ENCODE peak calls at places on chromosomes 11 and 22, in four cellular contexts. Z is kidney, P is uterus, K is upper lobe of right lung. O is an unnamed sample.
A peak's percentile ranks its signal among the peaks of the same experiment; 100 is the strongest.

GRCh38 chr11:20289732-20290131 is 73.8 kb upstream of the HTATIP2 start:
- DNase-seq in K (no peak), Z (no peak), P (no peak), O (no peak)

GRCh38 chr11:68835749-68836148 is 6.0 kb downstream of the CPT1A start:
- DNase-seq in Z (no peak), K (no peak), P (no peak), O (no peak)

GRCh38 chr11:9982796-9983579 is 311.0 kb downstream of the SBF2 start:
- DNase-seq in P (no peak), K (no peak), Z (no peak), O (peak; percentile 68)

GRCh38 chr22:28398987-28399386 is 280.7 kb downstream of the TTC28 start:
- DNase-seq in Z (no peak), P (no peak), K (no peak), O (no peak)

GRCh38 chr22:41636467-41636866 is 15.4 kb downstream of the XRCC6 start:
- DNase-seq in P (no peak), Z (no peak), K (no peak), O (peak; percentile 28)

GRCh38 chr22:47355388-47355725 is 592.9 kb downstream of the TBC1D22A start:
- DNase-seq in Z (no peak), P (no peak), K (no peak), O (no peak)

GRCh38 chr11:57499413-57499982 is 16.0 kb downstream of the SLC43A1 start:
- DNase-seq in K (peak; percentile 97), Z (peak; percentile 98), P (peak; percentile 98), O (peak; percentile 85)

GRCh38 chr11:1218788-1219445 is 3.9 kb upstream of the MUC5B start:
- DNase-seq in K (peak; percentile 60), Z (peak; percentile 60), P (no peak), O (no peak)

GRCh38 chr11:926341-926916 is 759 bp downstream of the AP2A2 start:
- DNase-seq in P (peak; percentile 45), Z (no peak), K (no peak), O (peak; percentile 70)

GRCh38 chr11:36774603-36775002 is 176.6 kb upstream of the RAG2 start:
- DNase-seq in P (no peak), K (no peak), Z (no peak), O (peak; percentile 91)

GRCh38 chr22:43823911-43824665 is 12.0 kb upstream of the EFCAB6 start:
- DNase-seq in P (no peak), Z (peak; percentile 52), K (peak; percentile 35), O (no peak)

GRCh38 chr22:20117656-20118571 is 888 bp upstream of the TRMT2A start:
- DNase-seq in P (no peak), Z (peak; percentile 88), K (peak; percentile 76), O (peak; percentile 46)

GRCh38 chr11:124867700-124868099 is 2.5 kb downstream of the ROBO3 start:
- DNase-seq in Z (peak; percentile 35), K (no peak), P (no peak), O (peak; percentile 39)

GRCh38 chr11:73481626-73482025 is 105.4 kb downstream of the RELT start:
- DNase-seq in P (no peak), K (no peak), Z (no peak), O (no peak)

GRCh38 chr11:71248251-71248570 is 4.2 kb downstream of the SHANK2 start:
- DNase-seq in Z (no peak), K (no peak), P (no peak), O (no peak)

GRCh38 chr11:71247551-71248250 is 4.7 kb downstream of the SHANK2 start:
- DNase-seq in P (no peak), K (peak; percentile 48), Z (no peak), O (no peak)

GRCh38 chr11:71245601-71246391 is 6.6 kb downstream of the SHANK2 start:
- DNase-seq in K (peak; percentile 46), P (no peak), Z (no peak), O (no peak)

GRCh38 chr11:71248656-71249055 is 3.7 kb downstream of the SHANK2 start:
- DNase-seq in K (peak; percentile 36), Z (no peak), P (no peak), O (no peak)

DNA sequence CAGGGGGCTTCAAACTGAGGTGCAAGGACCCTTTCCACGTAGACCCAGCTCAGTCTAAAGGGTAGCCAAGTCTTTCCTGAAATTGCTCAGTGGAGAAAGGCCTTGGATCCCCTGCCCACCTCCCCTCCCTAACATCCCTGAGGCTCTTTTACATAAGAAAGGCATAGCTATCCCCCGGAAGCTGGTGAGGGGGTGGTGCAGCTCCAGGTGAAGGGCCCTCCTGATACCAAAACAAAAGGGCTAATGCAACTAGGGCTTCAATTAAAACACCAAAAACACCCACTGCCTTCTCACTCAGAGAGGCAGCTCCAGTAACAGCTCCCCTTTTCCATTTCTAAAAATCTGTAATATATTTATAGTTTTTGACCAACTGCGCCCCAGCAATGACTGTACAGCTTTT is 5.8 kb downstream of the SHANK2 start:
- DNase-seq in Z (no peak), P (no peak), K (no peak), O (no peak)
- H3K4me3 ChIP-seq in Z (no peak overlapping the region), P (no peak overlapping the region), K (no peak overlapping the region), O (no peak overlapping the region)

DNA sequence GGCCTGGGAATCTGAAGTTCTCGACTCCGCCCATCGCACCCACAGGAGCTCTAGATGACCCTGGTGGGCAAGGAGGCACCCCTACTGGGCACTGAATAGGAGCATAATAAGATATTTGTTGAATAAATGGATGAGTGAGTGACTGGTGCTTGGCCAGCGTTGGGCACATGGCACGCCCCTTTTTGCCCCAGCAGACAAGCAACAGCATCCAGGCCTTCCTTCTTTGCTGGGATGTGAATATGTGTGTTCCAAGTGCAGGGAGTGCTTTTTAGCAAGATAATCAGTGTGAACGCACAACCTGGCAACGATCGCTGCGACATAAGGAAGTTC is 450 bp upstream of the CELF1 start:
- DNase-seq in P (no peak), Z (no peak), K (no peak), O (peak; percentile 53)
- TF ChIP-seq CTCF in P (no peak), Z (no peak), K (no peak), O (no peak)

DNA sequence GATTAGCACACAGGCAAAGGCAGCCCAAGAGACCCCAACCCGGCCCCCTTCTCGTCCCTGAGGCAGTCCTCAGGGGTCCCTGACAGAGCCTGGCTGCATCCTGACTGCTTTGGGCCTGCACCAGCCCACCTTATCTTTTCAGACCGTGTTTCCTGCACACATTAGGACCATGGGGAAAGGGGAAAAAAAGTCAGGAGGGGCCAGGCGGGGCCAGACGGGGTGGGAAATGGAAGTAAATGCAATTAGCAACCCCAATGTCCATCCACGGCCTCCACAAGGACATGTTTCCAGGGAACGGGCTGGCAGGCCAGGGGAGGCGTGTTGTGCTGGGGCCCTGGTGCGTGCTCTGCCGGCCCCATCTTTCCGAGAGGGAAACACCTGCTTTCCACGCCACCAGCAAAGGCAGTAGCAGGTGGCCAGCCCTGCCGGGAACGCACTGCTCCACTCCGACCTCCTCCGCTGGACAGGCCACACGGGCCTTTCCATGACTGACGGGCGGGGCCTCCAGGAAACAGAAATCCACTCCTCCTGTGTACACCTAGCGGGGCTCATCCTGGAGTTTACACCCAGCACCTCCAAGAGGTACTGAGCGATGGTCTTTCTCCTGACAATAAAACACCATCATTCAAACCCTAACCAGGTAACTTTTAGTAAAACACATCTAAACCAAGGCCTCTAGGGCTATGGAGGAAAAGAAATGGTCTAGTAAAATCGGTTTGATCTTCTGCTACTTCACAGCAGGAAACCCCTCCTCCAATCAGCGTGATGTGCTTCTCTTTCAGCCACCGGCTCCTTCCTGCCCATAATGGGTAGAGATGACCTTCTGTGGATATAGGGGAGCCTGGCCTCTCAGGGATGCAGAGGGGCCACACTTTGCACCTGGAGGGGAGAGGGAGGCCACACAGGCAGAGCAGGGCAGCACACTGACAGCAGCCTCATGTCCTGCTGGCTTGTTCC is 7.2 kb downstream of the EHD1 start:
- DNase-seq in Z (no peak), P (no peak), K (no peak), O (no peak)
- H3K4me3 ChIP-seq in Z (no peak overlapping the region), P (no peak overlapping the region), K (peak overlapping the region; percentile 10), O (no peak overlapping the region)

GRCh38 chr11:11895672-11896071 is 53.9 kb downstream of the USP47 start:
- DNase-seq in P (no peak), K (no peak), Z (no peak), O (peak; percentile 5)
- TF ChIP-seq CTCF in P (no peak), K (no peak), Z (no peak), O (peak; percentile 10)

DNA sequence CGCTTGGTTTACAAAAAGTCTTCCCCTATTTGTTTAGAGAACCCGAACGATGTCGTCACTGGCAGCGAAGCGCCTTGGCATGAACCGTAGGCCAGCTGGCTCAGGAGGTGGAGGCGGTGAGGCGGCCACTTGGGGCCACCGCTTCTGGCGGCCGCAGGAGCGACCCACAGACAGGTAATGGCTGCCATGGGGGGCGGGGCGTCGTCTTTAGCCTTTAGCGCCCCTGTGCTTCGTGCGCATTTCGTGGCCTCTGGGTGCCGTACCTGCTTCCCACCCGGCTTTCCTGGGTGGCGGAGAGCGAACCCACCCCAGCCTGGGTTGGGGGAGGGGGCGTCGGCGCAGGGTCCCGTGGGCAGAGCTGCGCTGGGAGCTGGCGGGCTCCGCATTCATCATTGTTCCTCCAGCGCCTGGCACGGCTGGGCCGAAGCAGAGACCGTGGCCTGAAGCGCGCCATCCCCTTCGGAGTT is 470 bp upstream of the OSBP2 start:
- DNase-seq in P (peak; percentile 39), K (peak; percentile 88), Z (peak; percentile 83), O (peak; percentile 43)
- H3K4me3 ChIP-seq in P (peak overlapping the region; percentile 32), K (peak overlapping the region; percentile 51), Z (peak overlapping the region; percentile 64), O (peak overlapping the region; percentile 58)

GRCh38 chr11:43515090-43515489 is 156.4 kb downstream of the TTC17 start:
- DNase-seq in P (no peak), K (no peak), Z (no peak), O (no peak)
- TF ChIP-seq CTCF in P (no peak), K (no peak), Z (no peak), O (peak; percentile 12)

GRCh38 chr22:36252754-36253522 is at the start of gene APOL1:
- DNase-seq in P (peak; percentile 64), Z (peak; percentile 79), K (peak; percentile 74), O (no peak)
- H3K4me3 ChIP-seq in P (peak within 1 kb of the TSS; percentile 41), Z (peak within 1 kb of the TSS; percentile 77), K (peak within 1 kb of the TSS; percentile 50), O (peak within 1 kb of the TSS; percentile 10)

O was measured in epithelial cell of esophagus.